ENCODE peak calls at places on chromosome 22, in eight cellular contexts. One of them, this sample, is unnamed.

GRCh38 chr22:20952544-20953341 is 14.3 kb upstream of the AIFM3 start:
- DNase-seq in coronary artery: no peak
- DNase-seq in colonic mucosa: peak
- DNase-seq in glutamatergic neuron: no peak
- DNase-seq in AG09309: no peak
- DNase-seq in AG04449: no peak
- DNase-seq in right atrium auricular region: no peak
- DNase-seq in thoracic aorta: no peak
- DNase-seq in this sample: no peak

GRCh38 chr22:41888638-41889200 is 26.2 kb downstream of the SHISA8 start:
- DNase-seq in AG04449: no peak
- DNase-seq in coronary artery: no peak
- DNase-seq in glutamatergic neuron: no peak
- DNase-seq in thoracic aorta: no peak
- DNase-seq in right atrium auricular region: no peak
- DNase-seq in colonic mucosa: no peak
- DNase-seq in AG09309: peak
- DNase-seq in this sample: no peak

GRCh38 chr22:50600541-50600940 is at the start of gene MAPK8IP2:
- DNase-seq in right atrium auricular region: no peak
- DNase-seq in AG04449: no peak
- DNase-seq in thoracic aorta: no peak
- DNase-seq in AG09309: no peak
- DNase-seq in glutamatergic neuron: peak
- DNase-seq in coronary artery: no peak
- DNase-seq in colonic mucosa: no peak
- DNase-seq in this sample: no peak

GRCh38 chr22:23044570-23044969 is 25.7 kb upstream of the GNAZ start:
- DNase-seq in colonic mucosa: no peak
- DNase-seq in right atrium auricular region: no peak
- DNase-seq in glutamatergic neuron: no peak
- DNase-seq in coronary artery: no peak
- DNase-seq in AG04449: no peak
- DNase-seq in thoracic aorta: no peak
- DNase-seq in AG09309: no peak
- DNase-seq in this sample: no peak

GRCh38 chr22:20418211-20418788 is 19.3 kb downstream of the SCARF2 start:
- DNase-seq in right atrium auricular region: peak
- DNase-seq in thoracic aorta: no peak
- DNase-seq in AG04449: no peak
- DNase-seq in coronary artery: peak
- DNase-seq in AG09309: no peak
- DNase-seq in colonic mucosa: peak
- DNase-seq in glutamatergic neuron: peak
- DNase-seq in this sample: peak

GRCh38 chr22:22949953-22950352 is 62.3 kb downstream of the IGLL5 start:
- DNase-seq in AG09309: no peak
- DNase-seq in colonic mucosa: no peak
- DNase-seq in thoracic aorta: no peak
- DNase-seq in AG04449: no peak
- DNase-seq in right atrium auricular region: no peak
- DNase-seq in glutamatergic neuron: no peak
- DNase-seq in coronary artery: no peak
- DNase-seq in this sample: no peak

GRCh38 chr22:48218889-48219420 is 1456.5 kb downstream of the TBC1D22A start:
- DNase-seq in AG09309: no peak
- DNase-seq in coronary artery: peak
- DNase-seq in thoracic aorta: no peak
- DNase-seq in glutamatergic neuron: no peak
- DNase-seq in AG04449: no peak
- DNase-seq in colonic mucosa: no peak
- DNase-seq in right atrium auricular region: no peak
- DNase-seq in this sample: no peak

GRCh38 chr22:31490496-31490925 is 869 bp upstream of the EIF4ENIF1 start:
- DNase-seq in AG04449: no peak
- DNase-seq in colonic mucosa: peak
- DNase-seq in right atrium auricular region: peak
- DNase-seq in AG09309: no peak
- DNase-seq in coronary artery: no peak
- DNase-seq in thoracic aorta: no peak
- DNase-seq in glutamatergic neuron: peak
- DNase-seq in this sample: peak

GRCh38 chr22:46881373-46882118 is 119.1 kb downstream of the TBC1D22A start:
- DNase-seq in coronary artery: no peak
- DNase-seq in right atrium auricular region: no peak
- DNase-seq in AG09309: no peak
- DNase-seq in AG04449: no peak
- DNase-seq in thoracic aorta: no peak
- DNase-seq in glutamatergic neuron: no peak
- DNase-seq in colonic mucosa: no peak
- DNase-seq in this sample: no peak

GRCh38 chr22:25666308-25666707 is 75.7 kb upstream of the MYO18B start:
- DNase-seq in thoracic aorta: no peak
- DNase-seq in AG09309: no peak
- DNase-seq in AG04449: no peak
- DNase-seq in glutamatergic neuron: no peak
- DNase-seq in coronary artery: peak
- DNase-seq in colonic mucosa: peak
- DNase-seq in right atrium auricular region: no peak
- DNase-seq in this sample: peak

GRCh38 chr22:27115816-27116256 is 458.4 kb downstream of the MIAT start:
- DNase-seq in colonic mucosa: peak
- DNase-seq in AG09309: no peak
- DNase-seq in glutamatergic neuron: no peak
- DNase-seq in AG04449: no peak
- DNase-seq in right atrium auricular region: no peak
- DNase-seq in thoracic aorta: no peak
- DNase-seq in coronary artery: peak
- DNase-seq in this sample: no peak

GRCh38 chr22:25347752-25348102 is 128.3 kb downstream of the CRYBB2 start:
- DNase-seq in right atrium auricular region: no peak
- DNase-seq in glutamatergic neuron: no peak
- DNase-seq in colonic mucosa: no peak
- DNase-seq in AG09309: no peak
- DNase-seq in AG04449: no peak
- DNase-seq in coronary artery: no peak
- DNase-seq in thoracic aorta: no peak
- DNase-seq in this sample: no peak

GRCh38 chr22:32584650-32585049 is 110.0 kb downstream of the FBXO7 start:
- DNase-seq in glutamatergic neuron: no peak
- DNase-seq in coronary artery: no peak
- DNase-seq in thoracic aorta: no peak
- DNase-seq in AG09309: no peak
- DNase-seq in AG04449: no peak
- DNase-seq in colonic mucosa: no peak
- DNase-seq in right atrium auricular region: no peak
- DNase-seq in this sample: no peak

GRCh38 chr22:36299295-36299694 is 46.4 kb downstream of the APOL1 start:
- DNase-seq in coronary artery: no peak
- DNase-seq in colonic mucosa: no peak
- DNase-seq in thoracic aorta: no peak
- DNase-seq in AG04449: no peak
- DNase-seq in right atrium auricular region: no peak
- DNase-seq in AG09309: no peak
- DNase-seq in glutamatergic neuron: no peak
- DNase-seq in this sample: no peak

GRCh38 chr22:19864538-19865106 is 9.9 kb upstream of the GNB1L start:
- DNase-seq in colonic mucosa: no peak
- DNase-seq in glutamatergic neuron: no peak
- DNase-seq in coronary artery: no peak
- DNase-seq in AG04449: no peak
- DNase-seq in thoracic aorta: no peak
- DNase-seq in right atrium auricular region: no peak
- DNase-seq in AG09309: no peak
- DNase-seq in this sample: no peak

GRCh38 chr22:48254311-48254873 is 1491.9 kb downstream of the TBC1D22A start:
- DNase-seq in glutamatergic neuron: no peak
- DNase-seq in AG09309: no peak
- DNase-seq in thoracic aorta: no peak
- DNase-seq in coronary artery: no peak
- DNase-seq in right atrium auricular region: no peak
- DNase-seq in colonic mucosa: peak
- DNase-seq in AG04449: no peak
- DNase-seq in this sample: no peak

GRCh38 chr22:41501209-41501608 is 32.3 kb downstream of the ACO2 start:
- DNase-seq in glutamatergic neuron: no peak
- DNase-seq in AG04449: no peak
- DNase-seq in AG09309: no peak
- DNase-seq in coronary artery: no peak
- DNase-seq in thoracic aorta: no peak
- DNase-seq in right atrium auricular region: no peak
- DNase-seq in colonic mucosa: no peak
- DNase-seq in this sample: no peak

GRCh38 chr22:24067587-24068376 is 56.7 kb downstream of the CABIN1 start:
- DNase-seq in right atrium auricular region: no peak
- DNase-seq in colonic mucosa: peak
- DNase-seq in glutamatergic neuron: no peak
- DNase-seq in coronary artery: peak
- DNase-seq in thoracic aorta: no peak
- DNase-seq in AG09309: no peak
- DNase-seq in AG04449: no peak
- DNase-seq in this sample: no peak
- TF ChIP-seq CTCF in right atrium auricular region: no peak
- TF ChIP-seq CTCF in colonic mucosa: no peak
- TF ChIP-seq CTCF in glutamatergic neuron: no peak
- TF ChIP-seq CTCF in coronary artery: no peak
- TF ChIP-seq CTCF in thoracic aorta: no peak
- TF ChIP-seq CTCF in AG09309: no peak
- TF ChIP-seq CTCF in AG04449: no peak
- TF ChIP-seq CTCF in this sample: no peak

GRCh38 chr22:33917744-33918406 is 2.4 kb downstream of the LARGE1 start:
- DNase-seq in coronary artery: no peak
- DNase-seq in colonic mucosa: no peak
- DNase-seq in AG04449: no peak
- DNase-seq in thoracic aorta: no peak
- DNase-seq in right atrium auricular region: no peak
- DNase-seq in AG09309: no peak
- DNase-seq in glutamatergic neuron: no peak
- DNase-seq in this sample: no peak
- TF ChIP-seq CTCF in coronary artery: no peak
- TF ChIP-seq CTCF in colonic mucosa: no peak
- TF ChIP-seq CTCF in AG04449: peak
- TF ChIP-seq CTCF in thoracic aorta: no peak
- TF ChIP-seq CTCF in right atrium auricular region: peak
- TF ChIP-seq CTCF in AG09309: peak
- TF ChIP-seq CTCF in glutamatergic neuron: no peak
- TF ChIP-seq CTCF in this sample: no peak

GRCh38 chr22:45206233-45206632 is 34.5 kb downstream of the KIAA0930 start:
- DNase-seq in coronary artery: no peak
- DNase-seq in AG04449: no peak
- DNase-seq in right atrium auricular region: no peak
- DNase-seq in glutamatergic neuron: no peak
- DNase-seq in thoracic aorta: no peak
- DNase-seq in colonic mucosa: no peak
- DNase-seq in AG09309: no peak
- DNase-seq in this sample: no peak

GRCh38 chr22:45204751-45205623 is 35.7 kb downstream of the KIAA0930 start:
- DNase-seq in colonic mucosa: no peak
- DNase-seq in AG09309: no peak
- DNase-seq in right atrium auricular region: no peak
- DNase-seq in AG04449: no peak
- DNase-seq in glutamatergic neuron: no peak
- DNase-seq in coronary artery: no peak
- DNase-seq in thoracic aorta: no peak
- DNase-seq in this sample: no peak

GRCh38 chr22:45204241-45204640 is 36.5 kb downstream of the KIAA0930 start:
- DNase-seq in coronary artery: no peak
- DNase-seq in AG09309: no peak
- DNase-seq in right atrium auricular region: no peak
- DNase-seq in colonic mucosa: no peak
- DNase-seq in glutamatergic neuron: no peak
- DNase-seq in AG04449: no peak
- DNase-seq in thoracic aorta: no peak
- DNase-seq in this sample: no peak

GRCh38 chr22:45207533-45207932 is 33.2 kb downstream of the KIAA0930 start:
- DNase-seq in glutamatergic neuron: no peak
- DNase-seq in AG04449: no peak
- DNase-seq in right atrium auricular region: no peak
- DNase-seq in thoracic aorta: no peak
- DNase-seq in colonic mucosa: no peak
- DNase-seq in AG09309: no peak
- DNase-seq in coronary artery: no peak
- DNase-seq in this sample: no peak

DNA sequence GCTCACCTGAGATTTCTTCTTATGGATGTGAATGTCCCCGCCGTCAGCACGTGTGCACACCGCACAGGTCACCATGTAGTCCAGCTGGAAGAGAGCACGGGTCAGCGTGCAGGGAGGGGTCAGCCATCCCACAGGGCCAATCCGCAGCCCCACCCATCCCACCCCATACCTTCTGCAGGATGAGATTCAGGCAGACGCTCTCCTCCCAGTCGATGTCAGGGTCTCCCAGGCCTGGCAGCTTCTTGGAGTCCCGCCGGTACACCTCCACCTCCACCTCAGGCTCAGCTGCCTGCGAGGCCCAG is 35.1 kb downstream of the KIAA0930 start:
- DNase-seq in right atrium auricular region: no peak
- DNase-seq in thoracic aorta: no peak
- DNase-seq in colonic mucosa: no peak
- DNase-seq in coronary artery: no peak
- DNase-seq in AG09309: no peak
- DNase-seq in AG04449: no peak
- DNase-seq in glutamatergic neuron: no peak
- DNase-seq in this sample: no peak
- TF ChIP-seq CTCF in right atrium auricular region: no peak
- TF ChIP-seq CTCF in thoracic aorta: no peak
- TF ChIP-seq CTCF in colonic mucosa: no peak
- TF ChIP-seq CTCF in coronary artery: no peak
- TF ChIP-seq CTCF in AG09309: no peak
- TF ChIP-seq CTCF in AG04449: no peak
- TF ChIP-seq CTCF in glutamatergic neuron: no peak
- TF ChIP-seq CTCF in this sample: no peak

GRCh38 chr22:45265546-45265945 is 19.2 kb upstream of the UPK3A start:
- DNase-seq in AG09309: no peak
- DNase-seq in glutamatergic neuron: no peak
- DNase-seq in thoracic aorta: no peak
- DNase-seq in colonic mucosa: no peak
- DNase-seq in right atrium auricular region: no peak
- DNase-seq in AG04449: no peak
- DNase-seq in coronary artery: no peak
- DNase-seq in this sample: no peak

GRCh38 chr22:45262931-45263789 is 21.6 kb upstream of the UPK3A start:
- DNase-seq in colonic mucosa: no peak
- DNase-seq in AG04449: no peak
- DNase-seq in glutamatergic neuron: no peak
- DNase-seq in coronary artery: no peak
- DNase-seq in right atrium auricular region: no peak
- DNase-seq in AG09309: no peak
- DNase-seq in thoracic aorta: no peak
- DNase-seq in this sample: no peak

GRCh38 chr22:45262195-45262930 is 21.7 kb upstream of the KIAA0930 start:
- DNase-seq in coronary artery: no peak
- DNase-seq in colonic mucosa: no peak
- DNase-seq in right atrium auricular region: no peak
- DNase-seq in AG04449: no peak
- DNase-seq in thoracic aorta: no peak
- DNase-seq in AG09309: no peak
- DNase-seq in glutamatergic neuron: no peak
- DNase-seq in this sample: no peak

GRCh38 chr22:45261407-45262088 is 20.9 kb upstream of the KIAA0930 start:
- DNase-seq in AG04449: no peak
- DNase-seq in colonic mucosa: peak
- DNase-seq in thoracic aorta: no peak
- DNase-seq in coronary artery: no peak
- DNase-seq in glutamatergic neuron: no peak
- DNase-seq in AG09309: no peak
- DNase-seq in right atrium auricular region: no peak
- DNase-seq in this sample: no peak

GRCh38 chr22:45263790-45264269 is 20.9 kb upstream of the UPK3A start:
- DNase-seq in coronary artery: no peak
- DNase-seq in right atrium auricular region: peak
- DNase-seq in AG04449: no peak
- DNase-seq in glutamatergic neuron: peak
- DNase-seq in colonic mucosa: peak
- DNase-seq in AG09309: peak
- DNase-seq in thoracic aorta: no peak
- DNase-seq in this sample: peak
- TF ChIP-seq CTCF in coronary artery: no peak
- TF ChIP-seq CTCF in right atrium auricular region: peak
- TF ChIP-seq CTCF in AG04449: peak
- TF ChIP-seq CTCF in glutamatergic neuron: peak
- TF ChIP-seq CTCF in colonic mucosa: peak
- TF ChIP-seq CTCF in AG09309: peak
- TF ChIP-seq CTCF in thoracic aorta: peak
- TF ChIP-seq CTCF in this sample: peak